ENCODE peak calls at places on chromosomes 1 and 21, in four cellular contexts. V is Karpas-422, N is IMR-90, R is hepatocyte. G is an unnamed sample.

GRCh38 chr1:117656202-117656641 is 50.4 kb downstream of the TENT5C start:
- DNase-seq in R (no peak), V (no peak), N (no peak), G (no peak)

GRCh38 chr1:235343726-235344125 is 15.4 kb downstream of the GGPS1 start:
- DNase-seq in N (no peak), V (no peak), R (no peak), G (no peak)

GRCh38 chr1:245583081-245583480 is 428.3 kb downstream of the KIF26B start:
- DNase-seq in V (no peak), N (peak; percentile 12), R (no peak), G (no peak)

GRCh38 chr1:224615861-224616760 is at the start of gene CNIH3:
- DNase-seq in N (peak; percentile 55), R (peak; percentile 60), V (no peak), G (peak; percentile 60)

GRCh38 chr21:45405271-45405818 is 380 bp downstream of the COL18A1 start:
- DNase-seq in R (peak; percentile 69), N (peak; percentile 34), V (no peak), G (no peak)

GRCh38 chr21:18138507-18138906 is 106.1 kb upstream of the CHODL start:
- DNase-seq in V (no peak), R (no peak), N (no peak), G (no peak)

GRCh38 chr21:45992311-45993209 is 11.0 kb downstream of the COL6A1 start:
- DNase-seq in N (no peak), R (no peak), V (no peak), G (no peak)

GRCh38 chr1:101310484-101310883 is 73.7 kb downstream of the S1PR1 start:
- DNase-seq in V (no peak), N (no peak), R (no peak), G (no peak)

GRCh38 chr1:31531177-31532000 is 44.9 kb upstream of the TINAGL1 start:
- DNase-seq in N (peak; percentile 70), V (no peak), R (no peak), G (peak; percentile 76)

GRCh38 chr1:219928791-219929118 is 398 bp upstream of the SLC30A10 start:
- DNase-seq in N (no peak), V (no peak), R (no peak), G (no peak)

GRCh38 chr1:192609110-192610079 is 26.6 kb upstream of the RGS13 start:
- DNase-seq in N (no peak), R (no peak), V (peak; percentile 96), G (no peak)

GRCh38 chr1:109516872-109517271 is 7.3 kb upstream of the AMIGO1 start:
- DNase-seq in N (peak; percentile 29), V (no peak), R (peak; percentile 58), G (peak; percentile 36)

GRCh38 chr1:168467452-168467851 is 76.3 kb downstream of the XCL2 start:
- DNase-seq in N (no peak), R (no peak), V (no peak), G (no peak)

GRCh38 chr1:197604327-197604726 is 171.0 kb downstream of the DENND1B start:
- DNase-seq in N (no peak), R (no peak), V (no peak), G (no peak)

GRCh38 chr1:244341455-244342450 is 110.0 kb downstream of the ADSS2 start:
- DNase-seq in R (peak; percentile 75), N (no peak), V (peak; percentile 29), G (peak; percentile 92)

GRCh38 chr1:41416552-41417334 is 55.5 kb downstream of the FOXO6 start:
- DNase-seq in V (peak; percentile 83), R (peak; percentile 84), N (peak; percentile 66), G (peak; percentile 50)

GRCh38 chr1:54356680-54357147 is 49.5 kb downstream of the SSBP3 start:
- DNase-seq in N (no peak), R (no peak), V (no peak), G (no peak)

GRCh38 chr1:235102993-235103411 is 25.6 kb downstream of the TOMM20 start:
- DNase-seq in V (no peak), N (no peak), R (no peak), G (no peak)

DNA sequence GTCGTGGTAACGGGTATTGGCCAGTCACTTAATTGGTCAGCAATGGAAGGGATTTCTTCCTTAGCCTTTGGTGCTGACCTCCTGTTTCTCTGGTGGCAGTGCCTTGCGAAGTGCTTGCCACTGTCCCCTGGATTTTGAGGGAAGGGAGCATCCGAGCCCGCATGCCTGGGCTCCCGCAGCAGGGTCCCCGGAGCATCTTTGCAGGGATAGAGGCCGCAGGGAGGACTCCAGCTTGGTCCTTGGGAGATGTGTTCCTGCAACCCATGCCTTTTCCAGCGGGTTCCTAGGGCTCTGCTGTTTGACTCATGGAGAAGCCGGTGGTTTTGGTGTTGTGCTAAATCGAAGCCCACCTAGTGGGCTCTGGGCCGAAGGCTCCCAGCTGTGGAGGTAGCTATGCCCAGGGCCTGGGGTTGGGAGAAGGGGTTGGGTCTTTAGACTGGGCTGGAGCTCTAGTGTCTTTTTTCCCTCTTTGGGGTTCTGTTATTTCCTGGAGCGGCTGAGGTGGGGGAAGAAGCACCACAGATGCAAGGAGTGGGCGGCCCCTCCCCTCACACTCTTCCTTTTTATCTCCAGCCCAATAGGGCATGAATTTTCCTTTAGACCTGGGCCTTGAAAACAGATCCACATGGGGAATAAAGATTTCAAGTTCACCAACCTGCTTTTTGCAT is 39.0 kb downstream of the PIK3CD start:
- DNase-seq in V (no peak), R (no peak), N (no peak), G (no peak)
- H3K4me1 ChIP-seq in V (peaks cover 42% of the 10 kb centered on the region), R (no peaks in the 10 kb centered on the region), N (peaks cover 18% of the 10 kb centered on the region), G (peaks cover 39% of the 10 kb centered on the region)

DNA sequence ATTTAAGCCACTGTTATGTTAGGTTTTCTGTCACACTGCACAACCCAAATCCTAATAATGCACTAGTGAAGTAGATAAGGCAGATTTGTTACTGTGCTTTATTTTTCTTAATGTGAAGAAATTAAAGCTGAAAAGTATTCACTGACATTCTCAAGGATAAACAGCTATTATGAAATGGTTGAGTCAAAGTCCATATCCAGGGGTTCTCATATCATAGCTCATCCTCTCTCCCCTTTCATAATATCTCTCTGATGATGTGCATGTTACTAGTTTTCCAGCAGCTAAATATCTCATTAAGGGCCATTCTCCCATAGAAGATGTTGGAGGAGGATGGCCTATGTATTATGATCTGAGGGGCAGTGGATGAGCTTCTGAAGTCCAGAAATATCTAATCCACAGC is 53.6 kb upstream of the CCDC190 start:
- DNase-seq in R (no peak), N (no peak), V (no peak), G (no peak)
- H3K9me3 ChIP-seq in R (peaks cover 11% of the 10 kb centered on the region), N (peaks cover 6% of the 10 kb centered on the region), V (no peaks in the 10 kb centered on the region), G (peaks cover 8% of the 10 kb centered on the region)

DNA sequence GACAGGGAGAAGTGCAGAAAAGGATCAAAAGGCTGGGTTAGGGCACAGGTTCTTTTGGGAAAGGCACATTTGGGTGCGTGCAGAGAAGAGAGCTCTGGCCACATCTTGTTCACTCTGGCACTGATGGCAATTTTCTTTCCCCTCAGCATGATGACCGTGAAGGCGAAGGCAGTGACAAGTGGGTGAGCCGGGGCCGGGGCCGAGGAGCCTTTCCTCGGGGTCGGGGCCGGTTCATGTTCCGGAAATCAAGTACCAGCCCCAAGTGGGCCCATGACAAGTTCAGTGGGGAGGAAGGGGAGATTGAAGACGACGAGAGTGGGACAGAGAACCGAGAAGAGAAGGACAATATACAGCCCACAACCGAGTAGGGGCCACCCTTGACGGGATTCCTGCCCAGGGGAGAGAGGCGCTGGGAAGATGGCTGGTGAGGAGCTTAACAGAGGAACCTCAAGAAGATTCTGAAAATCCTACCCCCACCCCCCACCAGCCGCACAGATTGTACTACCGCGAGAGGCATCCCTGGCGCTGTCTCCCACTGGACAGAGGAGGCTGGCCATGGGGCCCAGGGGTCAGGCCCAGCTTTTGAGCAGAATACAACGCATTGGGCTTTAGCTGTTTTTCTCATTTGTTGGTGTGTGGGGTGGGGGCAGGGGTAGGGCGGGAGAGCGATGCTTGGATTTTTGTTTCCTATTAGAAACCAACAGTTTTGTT is 2.4 kb upstream of the SH3D21 start:
- DNase-seq in V (no peak), N (no peak), R (no peak), G (no peak)
- H4K20me1 ChIP-seq in V (no peaks in the 10 kb centered on the region), N (peaks cover 17% of the 10 kb centered on the region), R (no peaks in the 10 kb centered on the region), G (no peaks in the 10 kb centered on the region)

GRCh38 chr1:153987621-153988020 is 1.5 kb upstream of the RAB13 start:
- DNase-seq in R (no peak), N (no peak), V (no peak), G (no peak)
- H3K4me1 ChIP-seq in R (peaks cover 23% of the 10 kb centered on the region), N (peaks cover 6% of the 10 kb centered on the region), V (peaks cover 51% of the 10 kb centered on the region), G (peaks cover 20% of the 10 kb centered on the region)

DNA sequence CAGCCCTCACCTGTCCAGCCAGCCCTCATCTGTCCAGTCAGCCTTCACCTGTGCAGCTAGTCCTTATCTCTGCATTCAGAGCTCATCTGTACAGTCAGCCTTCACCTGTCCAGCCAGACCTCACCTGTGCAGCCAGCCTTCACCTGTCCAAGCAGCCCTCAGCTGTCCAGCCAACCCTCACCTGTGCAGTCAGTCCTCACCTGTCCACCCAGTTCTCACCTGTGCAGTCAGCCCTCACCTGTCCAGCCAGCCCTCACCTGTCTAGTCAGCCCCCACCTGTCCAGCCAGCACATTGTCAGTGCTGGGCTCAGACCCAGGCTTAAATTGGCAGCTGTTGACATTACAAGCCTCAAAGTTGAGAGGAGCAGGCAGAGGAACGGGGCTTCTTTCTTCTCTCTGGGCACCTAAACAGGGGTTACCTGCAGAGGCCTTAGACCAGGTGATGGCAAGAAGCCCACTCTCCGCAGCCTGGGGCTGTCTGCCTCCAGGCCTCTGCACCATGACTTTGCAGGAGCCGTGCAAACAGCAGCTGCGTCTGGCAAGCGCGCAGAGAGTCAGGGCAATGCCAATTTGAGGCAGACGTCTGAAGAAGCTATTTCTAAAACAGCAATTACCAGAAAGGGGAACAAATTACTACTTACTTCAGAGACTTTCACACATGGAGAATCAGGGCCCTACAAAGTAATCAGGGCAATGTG is 506.1 kb downstream of the NPHP4 start:
- DNase-seq in R (no peak), V (no peak), N (no peak), G (no peak)
- H3K9me3 ChIP-seq in R (no peaks in the 10 kb centered on the region), V (no peaks in the 10 kb centered on the region), N (peaks cover 53% of the 10 kb centered on the region), G (peaks cover 23% of the 10 kb centered on the region)

GRCh38 chr1:27478098-27478497 is 11.9 kb downstream of the WASF2 start:
- DNase-seq in V (peak; percentile 60), R (no peak), N (no peak), G (no peak)

GRCh38 chr1:27471476-27471875 is 18.5 kb downstream of the WASF2 start:
- DNase-seq in V (no peak), N (no peak), R (no peak), G (no peak)

GRCh38 chr1:27476222-27476621 is 13.7 kb downstream of the WASF2 start:
- DNase-seq in R (no peak), N (no peak), V (no peak), G (no peak)

GRCh38 chr1:27473755-27474154 is 16.2 kb downstream of the WASF2 start:
- DNase-seq in R (no peak), V (no peak), N (no peak), G (no peak)

DNA sequence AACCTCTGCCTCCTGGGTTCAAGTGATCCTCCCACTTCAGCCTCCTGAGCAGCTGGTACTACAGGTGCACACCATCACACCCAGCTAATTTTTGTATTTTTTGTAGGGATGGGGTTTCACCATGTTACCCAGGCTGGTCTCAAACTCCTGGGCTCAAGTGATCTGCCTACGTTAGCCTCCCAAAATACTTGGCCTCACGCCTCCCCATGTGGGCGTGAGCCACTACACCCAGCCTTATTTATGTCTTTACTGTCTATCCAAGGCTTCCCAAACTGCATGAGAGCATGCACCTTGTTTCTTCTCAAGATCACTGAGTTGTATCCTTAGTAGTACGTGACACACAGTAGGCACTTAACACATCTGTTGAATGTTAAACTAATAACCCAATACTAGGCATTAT is 14.3 kb downstream of the WASF2 start:
- DNase-seq in N (no peak), R (no peak), V (no peak), G (no peak)
- H4K20me1 ChIP-seq in N (peaks cover 74% of the 10 kb centered on the region), R (peaks cover 92% of the 10 kb centered on the region), V (peaks cover 4% of the 10 kb centered on the region), G (no peaks in the 10 kb centered on the region)

DNA sequence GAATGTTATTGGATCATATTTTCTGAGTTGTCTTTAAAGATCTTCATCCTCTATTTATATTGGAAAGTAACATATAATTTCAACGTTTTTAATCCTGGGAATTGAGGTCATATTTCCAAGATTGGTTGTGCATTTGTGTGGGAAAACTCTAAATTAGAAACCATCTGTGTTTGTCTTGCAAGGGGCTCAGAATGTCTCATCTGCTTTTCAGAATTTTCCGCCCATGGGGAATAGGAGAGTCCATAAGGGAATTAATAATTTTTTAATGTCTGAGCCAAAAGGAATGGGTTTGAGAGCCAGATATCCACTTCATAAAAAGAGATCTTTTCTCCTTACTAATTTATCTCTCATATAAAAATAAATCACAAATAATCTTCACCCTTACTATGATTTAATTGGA is 84.8 kb upstream of the MAP1LC3C start:
- DNase-seq in N (no peak), V (no peak), R (no peak), G (no peak)
- H3K4me1 ChIP-seq in N (no peaks in the 10 kb centered on the region), V (no peaks in the 10 kb centered on the region), R (no peaks in the 10 kb centered on the region), G (no peaks in the 10 kb centered on the region)